ENCODE peak calls at places on chromosomes 12 and 14, in six cellular contexts. V is lung; U is heart left ventricle; P is CD8-positive, alpha-beta T cell; M is IMR-90; Q is prostate gland. K is an unnamed sample. For H3K4me1, the result is how much of the 10 kb centered on the place peaks cover.

GRCh38 chr14:33686218-33686617 is 264.7 kb downstream of the EGLN3 start:
- DNase-seq in Q (no peak), V (no peak), U (no peak), M (peak), P (no peak), K (no peak)

GRCh38 chr14:39015964-39016577 is 87.0 kb downstream of the SEC23A start:
- DNase-seq in M (peak), U (no peak), V (no peak), Q (no peak), P (no peak), K (no peak)

GRCh38 chr14:104292084-104292970 is 153.9 kb downstream of the KIF26A start:
- DNase-seq in Q (no peak), V (no peak), U (peak), P (no peak), M (no peak), K (peak)

GRCh38 chr14:74620497-74620921 is 8.5 kb upstream of the LTBP2 start:
- DNase-seq in P (peak), M (peak), Q (no peak), U (no peak), V (no peak), K (no peak)

GRCh38 chr12:104596128-104596799 is 139.5 kb downstream of the CHST11 start:
- DNase-seq in V (peak), U (no peak), M (peak), P (no peak), Q (no peak), K (peak)

GRCh38 chr12:27899151-27899661 is 73.3 kb downstream of the PTHLH start:
- DNase-seq in V (no peak), U (no peak), Q (no peak), M (peak), P (no peak), K (no peak)

GRCh38 chr12:82595946-82596345 is 90.8 kb upstream of the TMTC2 start:
- DNase-seq in P (no peak), Q (no peak), V (no peak), U (no peak), M (no peak), K (no peak)

GRCh38 chr14:95257521-95257920 is 62.2 kb downstream of the CLMN start:
- DNase-seq in P (no peak), Q (no peak), M (no peak), U (no peak), V (no peak), K (no peak)

GRCh38 chr14:56211124-56211523 is 92.9 kb downstream of the PELI2 start:
- DNase-seq in Q (no peak), P (no peak), M (no peak), V (no peak), U (no peak), K (no peak)

GRCh38 chr14:95467232-95467631 is 49.2 kb downstream of the SYNE3 start:
- DNase-seq in M (no peak), P (no peak), Q (no peak), U (no peak), V (peak), K (no peak)

GRCh38 chr12:76890407-76891143 is 11.8 kb upstream of the CSRP2 start:
- DNase-seq in V (no peak), P (peak), U (no peak), M (no peak), Q (no peak), K (no peak)

GRCh38 chr12:6201775-6202292 is 1.6 kb downstream of the CD9 start:
- DNase-seq in V (no peak), U (no peak), Q (no peak), M (no peak), P (no peak), K (no peak)

GRCh38 chr14:96958057-96958456 is 160.9 kb downstream of the VRK1 start:
- DNase-seq in Q (no peak), M (no peak), P (no peak), U (no peak), V (no peak), K (no peak)

GRCh38 chr14:57293851-57294837 is 25.4 kb downstream of the AP5M1 start:
- DNase-seq in V (no peak), U (no peak), M (peak), Q (no peak), P (no peak), K (no peak)

GRCh38 chr12:53211476-53212381 is 4.7 kb upstream of the ITGB7 start:
- DNase-seq in U (no peak), P (no peak), Q (no peak), V (no peak), M (no peak), K (no peak)

GRCh38 chr12:19572920-19573558 is 133.7 kb downstream of the AEBP2 start:
- DNase-seq in M (peak), V (no peak), Q (no peak), P (no peak), U (no peak), K (no peak)

GRCh38 chr12:100138048-100138907 is 4.4 kb downstream of the BLTP3B start:
- DNase-seq in P (no peak), U (no peak), Q (no peak), V (no peak), M (peak), K (no peak)

GRCh38 chr12:33427071-33427470 is 12.5 kb downstream of the SYT10 start:
- DNase-seq in Q (no peak), V (no peak), M (no peak), P (no peak), U (no peak), K (peak)

GRCh38 chr14:79638647-79639266 is 572.5 kb downstream of the DIO2 start:
- DNase-seq in U (no peak), Q (no peak), M (no peak), V (no peak), P (no peak), K (peak)

GRCh38 chr12:80412343-80412953 is 31.6 kb upstream of the PTPRQ start:
- DNase-seq in Q (peak), P (no peak), V (no peak), M (peak), U (no peak), K (no peak)

GRCh38 chr12:43653917-43654316 is 101.9 kb upstream of the ADAMTS20 start:
- DNase-seq in Q (no peak), P (no peak), M (no peak), V (no peak), U (no peak), K (no peak)

GRCh38 chr14:99679996-99680395 is 4.1 kb upstream of the CYP46A1 start:
- DNase-seq in U (peak), M (no peak), Q (no peak), V (no peak), P (no peak), K (no peak)

GRCh38 chr14:79584679-79585078 is 626.6 kb downstream of the DIO2 start:
- DNase-seq in P (no peak), V (no peak), U (no peak), M (peak), Q (no peak), K (peak)

GRCh38 chr12:26807292-26807691 is 25.7 kb downstream of the ITPR2 start:
- DNase-seq in V (no peak), M (no peak), P (no peak), U (no peak), Q (no peak), K (no peak)

GRCh38 chr12:90407841-90408240 is 547.1 kb downstream of the CCER1 start:
- DNase-seq in Q (no peak), U (no peak), V (no peak), P (no peak), M (no peak), K (no peak)

GRCh38 chr12:93381183-93381975 is 3.7 kb downstream of the NUDT4 start:
- DNase-seq in U (no peak), P (no peak), Q (no peak), V (no peak), M (no peak), K (no peak)

GRCh38 chr14:101199028-101199770 is 295.7 kb upstream of the RTL1 start:
- DNase-seq in V (no peak), Q (no peak), P (no peak), M (no peak), U (no peak), K (no peak)

GRCh38 chr12:18146375-18146774 is 56.4 kb upstream of the RERGL start:
- DNase-seq in U (no peak), V (no peak), P (no peak), Q (no peak), M (no peak), K (no peak)

GRCh38 chr14:68468437-68469207 is 324.2 kb downstream of the ZFP36L1 start:
- DNase-seq in Q (no peak), M (no peak), V (no peak), U (no peak), P (no peak), K (no peak)

GRCh38 chr14:69077841-69078240 is 75.1 kb downstream of the DCAF5 start:
- DNase-seq in Q (no peak), U (no peak), V (no peak), M (peak), P (no peak), K (peak)

GRCh38 chr12:123761841-123762714 is at the start of gene DNAH10:
- DNase-seq in U (peak), M (no peak), Q (no peak), P (peak), V (peak), K (peak)

GRCh38 chr12:76586764-76587395 is 27.3 kb upstream of the OSBPL8 start:
- DNase-seq in P (peak), V (no peak), Q (peak), M (peak), U (no peak), K (no peak)

GRCh38 chr14:51310453-51311074 is 70.5 kb downstream of the TMX1 start:
- DNase-seq in P (no peak), U (no peak), Q (no peak), V (no peak), M (peak), K (no peak)

GRCh38 chr12:97425802-97426484 is 36.7 kb upstream of the RMST start:
- DNase-seq in M (no peak), P (no peak), Q (no peak), V (no peak), U (no peak), K (no peak)

GRCh38 chr12:96985515-96986362 is 78.7 kb downstream of the NEDD1 start:
- DNase-seq in M (no peak), Q (peak), V (no peak), P (peak), U (peak), K (peak)

GRCh38 chr12:100437038-100437841 is 36.4 kb upstream of the NR1H4 start:
- DNase-seq in M (no peak), U (no peak), P (no peak), V (no peak), Q (no peak), K (peak)

GRCh38 chr12:66550626-66551025 is 128.2 kb downstream of the GRIP1 start:
- DNase-seq in M (no peak), U (no peak), Q (no peak), P (no peak), V (no peak), K (no peak)

GRCh38 chr12:66555113-66555512 is 123.8 kb downstream of the GRIP1 start:
- DNase-seq in M (no peak), P (no peak), Q (no peak), V (no peak), U (no peak), K (no peak)

GRCh38 chr12:66548338-66549049 is 130.4 kb downstream of the GRIP1 start:
- DNase-seq in P (no peak), M (no peak), V (no peak), U (no peak), Q (no peak), K (no peak)

GRCh38 chr12:66549050-66549389 is 129.9 kb downstream of the GRIP1 start:
- DNase-seq in P (no peak), V (no peak), Q (no peak), U (no peak), M (no peak), K (no peak)

GRCh38 chr12:66552753-66553152 is 126.1 kb downstream of the GRIP1 start:
- DNase-seq in V (no peak), Q (no peak), U (no peak), M (no peak), P (no peak), K (no peak)
- TF ChIP-seq CTCF in V (no peak), Q (no peak), U (no peak), M (no peak), P (no peak), K (no peak)

GRCh38 chr12:108644743-108645120 is 11.0 kb upstream of the SELPLG start:
- DNase-seq in P (no peak), M (no peak), U (no peak), Q (no peak), V (no peak), K (no peak)
- H3K4me1 ChIP-seq in P (under half), M (under half), U (under half), Q (under half), V (under half), K (under half)

GRCh38 chr14:92926180-92926845 is 3.4 kb downstream of the CHGA start:
- DNase-seq in V (no peak), U (no peak), P (no peak), M (no peak), Q (no peak), K (no peak)
- TF ChIP-seq CTCF in V (no peak), U (no peak), P (no peak), M (no peak), Q (no peak), K (no peak)

DNA sequence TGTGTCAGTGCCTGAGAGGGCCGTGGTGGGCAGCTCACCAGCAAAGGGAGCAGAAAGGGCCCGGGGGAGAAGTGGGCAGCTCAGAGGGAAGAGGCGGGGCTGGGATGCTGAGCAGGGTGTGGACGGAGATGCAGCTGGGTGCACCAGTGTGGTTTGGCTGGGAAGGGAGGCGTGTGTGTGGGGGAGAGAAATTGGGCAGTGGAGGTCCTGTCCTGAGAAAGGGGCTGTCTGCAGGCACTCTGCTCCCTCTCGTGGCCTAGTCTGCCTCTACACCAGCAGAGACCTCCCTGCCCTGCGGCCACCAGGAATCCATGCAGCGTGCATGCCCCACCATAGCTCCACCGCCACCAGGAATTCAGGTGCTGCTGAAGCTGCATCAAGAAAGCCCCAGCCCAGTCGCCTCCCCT is 6.4 kb downstream of the TMEM121 start:
- DNase-seq in Q (no peak), V (no peak), P (no peak), M (no peak), U (no peak), K (no peak)
- H3K4me1 ChIP-seq in Q (under half), V (under half), P (under half), M (under half), U (under half), K (under half)

GRCh38 chr14:37545174-37545573 is 49.9 kb downstream of the FOXA1 start:
- DNase-seq in Q (no peak), V (no peak), M (peak), U (no peak), P (no peak), K (no peak)
- TF ChIP-seq CTCF in Q (no peak), V (no peak), M (peak), U (no peak), P (no peak), K (no peak)

GRCh38 chr14:105336477-105337287 is 22.1 kb downstream of the PACS2 start:
- DNase-seq in P (no peak), M (no peak), V (no peak), Q (no peak), U (no peak), K (no peak)

GRCh38 chr14:105337433-105337832 is 22.9 kb downstream of the PACS2 start:
- DNase-seq in Q (no peak), P (no peak), U (no peak), V (no peak), M (no peak), K (no peak)

GRCh38 chr14:105335735-105336476 is 21.4 kb downstream of the PACS2 start:
- DNase-seq in V (no peak), Q (no peak), P (no peak), M (no peak), U (peak), K (peak)

GRCh38 chr14:105338392-105338791 is 23.8 kb downstream of the PACS2 start:
- DNase-seq in M (no peak), Q (no peak), V (no peak), P (no peak), U (no peak), K (no peak)

DNA sequence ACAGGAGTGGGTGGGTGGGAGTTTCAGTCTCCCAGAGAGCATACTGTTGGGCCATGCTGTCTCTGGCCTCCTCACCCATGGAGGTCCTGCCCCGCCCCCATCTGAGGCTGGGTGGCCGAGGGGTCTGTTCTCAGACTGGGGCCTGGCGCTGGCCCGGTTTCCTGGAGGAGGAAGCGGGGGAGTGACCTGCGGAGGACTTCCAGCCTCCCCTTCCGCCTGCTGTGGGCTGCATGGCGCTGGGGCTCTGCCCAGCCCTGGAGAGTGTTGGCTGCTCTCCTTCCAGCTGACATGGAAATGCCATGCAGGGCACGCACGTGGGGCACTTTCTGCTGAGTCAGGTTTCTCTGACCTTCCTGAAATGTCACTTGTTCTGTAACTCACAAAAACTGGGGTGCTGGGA is 23.4 kb downstream of the PACS2 start:
- DNase-seq in M (no peak), P (no peak), V (no peak), U (no peak), Q (no peak), K (no peak)
- H3K4me1 ChIP-seq in M (under half), P (under half), V (under half), U (half or more), Q (under half), K (under half)

GRCh38 chr12:54337280-54337842 is 12.4 kb downstream of the COPZ1 start:
- DNase-seq in P (no peak), M (no peak), V (no peak), U (no peak), Q (no peak), K (peak)
- TF ChIP-seq CTCF in P (no peak), M (peak), V (no peak), U (no peak), Q (no peak), K (no peak)

DNA sequence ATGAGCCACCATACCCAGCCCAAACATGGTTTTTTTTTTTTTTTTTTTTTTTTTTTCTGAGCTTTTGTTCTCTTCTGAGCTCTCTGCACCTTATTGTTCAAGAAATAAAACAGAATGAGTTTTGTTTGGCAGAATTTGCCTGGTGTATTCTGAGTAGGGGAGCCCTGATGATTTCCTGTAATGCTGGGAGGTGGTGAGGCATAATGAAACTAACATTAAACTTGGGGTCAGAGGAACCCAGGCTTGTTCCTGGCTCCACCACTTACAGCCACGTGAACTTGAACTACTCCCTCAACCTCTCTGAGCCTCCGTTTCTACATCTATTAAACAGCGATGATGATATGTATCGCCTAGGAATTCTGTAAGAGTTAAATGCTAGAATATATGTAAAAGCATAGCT is 276.3 kb upstream of the CRY1 start:
- DNase-seq in U (no peak), P (no peak), V (no peak), M (no peak), Q (no peak), K (no peak)
- H3K4me1 ChIP-seq in U (under half), P (half or more), V (under half), M (under half), Q (under half), K (under half)

K was measured in body of pancreas.